ENCODE peak calls at places on chromosome X, in nine cellular contexts. One of them, this sample, is unnamed.
A peak's percentile ranks its signal among the peaks of the same experiment; 100 is the strongest.

GRCh38 chrX:19291086-19291485 is 52.6 kb upstream of the PDHA1 start:
- DNase-seq in HCT116: no peak
- DNase-seq in WTC11: no peak
- DNase-seq in NB4: no peak
- DNase-seq in K562: no peak
- DNase-seq in SK-N-SH: no peak
- DNase-seq in H1: no peak
- DNase-seq in A549: no peak
- DNase-seq in GM12878: no peak
- DNase-seq in this sample: no peak

GRCh38 chrX:14409341-14409740 is 120.0 kb upstream of the GLRA2 start:
- DNase-seq in HCT116: no peak
- DNase-seq in WTC11: no peak
- DNase-seq in NB4: no peak
- DNase-seq in K562: no peak
- DNase-seq in SK-N-SH: no peak
- DNase-seq in H1: no peak
- DNase-seq in A549: no peak
- DNase-seq in GM12878: no peak
- DNase-seq in this sample: peak; percentile 40

GRCh38 chrX:110012818-110013484 is 10.0 kb downstream of the TMEM164 start:
- DNase-seq in HCT116: no peak
- DNase-seq in WTC11: no peak
- DNase-seq in NB4: no peak
- DNase-seq in K562: no peak
- DNase-seq in SK-N-SH: no peak
- DNase-seq in H1: no peak
- DNase-seq in A549: no peak
- DNase-seq in GM12878: no peak
- DNase-seq in this sample: no peak

GRCh38 chrX:14832151-14832550 is 40.7 kb downstream of the FANCB start:
- DNase-seq in HCT116: no peak
- DNase-seq in WTC11: no peak
- DNase-seq in NB4: no peak
- DNase-seq in K562: no peak
- DNase-seq in SK-N-SH: no peak
- DNase-seq in H1: no peak
- DNase-seq in A549: no peak
- DNase-seq in GM12878: no peak
- DNase-seq in this sample: no peak

GRCh38 chrX:149151805-149152757 is 353.0 kb downstream of the IDS start:
- DNase-seq in HCT116: no peak
- DNase-seq in WTC11: no peak
- DNase-seq in NB4: peak; percentile 14
- DNase-seq in K562: no peak
- DNase-seq in SK-N-SH: no peak
- DNase-seq in H1: no peak
- DNase-seq in A549: no peak
- DNase-seq in GM12878: peak; percentile 24
- DNase-seq in this sample: no peak

GRCh38 chrX:84155938-84156337 is 32.1 kb downstream of the RPS6KA6 start:
- DNase-seq in HCT116: no peak
- DNase-seq in WTC11: no peak
- DNase-seq in NB4: no peak
- DNase-seq in K562: no peak
- DNase-seq in SK-N-SH: no peak
- DNase-seq in H1: no peak
- DNase-seq in A549: no peak
- DNase-seq in GM12878: no peak
- DNase-seq in this sample: no peak

GRCh38 chrX:14032383-14032782 is 2.7 kb upstream of the GEMIN8 start:
- DNase-seq in HCT116: no peak
- DNase-seq in WTC11: peak; percentile 15
- DNase-seq in NB4: peak; percentile 70
- DNase-seq in K562: peak; percentile 70
- DNase-seq in SK-N-SH: peak; percentile 55
- DNase-seq in H1: no peak
- DNase-seq in A549: peak; percentile 23
- DNase-seq in GM12878: no peak
- DNase-seq in this sample: peak; percentile 13

GRCh38 chrX:107205770-107206696 is at the start of the genes DNAAF6 and NUP62CL:
- DNase-seq in HCT116: peak; percentile 80
- DNase-seq in WTC11: peak; percentile 82
- DNase-seq in NB4: no peak
- DNase-seq in K562: peak; percentile 93
- DNase-seq in SK-N-SH: peak; percentile 77
- DNase-seq in H1: peak; percentile 75
- DNase-seq in A549: peak; percentile 82
- DNase-seq in GM12878: peak; percentile 28
- DNase-seq in this sample: peak; percentile 81

GRCh38 chrX:19334945-19335626 is 8.6 kb upstream of the PDHA1 start:
- DNase-seq in HCT116: peak; percentile 40
- DNase-seq in WTC11: peak; percentile 24
- DNase-seq in NB4: peak; percentile 82
- DNase-seq in K562: peak; percentile 59
- DNase-seq in SK-N-SH: no peak
- DNase-seq in H1: no peak
- DNase-seq in A549: peak; percentile 39
- DNase-seq in GM12878: peak; percentile 15
- DNase-seq in this sample: peak; percentile 75

GRCh38 chrX:33211356-33212254 is at the start of gene DMD:
- DNase-seq in HCT116: no peak
- DNase-seq in WTC11: no peak
- DNase-seq in NB4: no peak
- DNase-seq in K562: no peak
- DNase-seq in SK-N-SH: no peak
- DNase-seq in H1: no peak
- DNase-seq in A549: no peak
- DNase-seq in GM12878: no peak
- DNase-seq in this sample: peak; percentile 1

GRCh38 chrX:104913348-104913747 is 307.1 kb downstream of the TEX13A start:
- DNase-seq in HCT116: no peak
- DNase-seq in WTC11: no peak
- DNase-seq in NB4: peak; percentile 2
- DNase-seq in K562: peak; percentile 0
- DNase-seq in SK-N-SH: peak; percentile 8
- DNase-seq in H1: no peak
- DNase-seq in A549: no peak
- DNase-seq in GM12878: no peak
- DNase-seq in this sample: peak; percentile 1

GRCh38 chrX:40097492-40098263 is at the start of gene BCOR:
- DNase-seq in HCT116: no peak
- DNase-seq in WTC11: peak; percentile 60
- DNase-seq in NB4: peak; percentile 86
- DNase-seq in K562: peak; percentile 89
- DNase-seq in SK-N-SH: peak; percentile 79
- DNase-seq in H1: no peak
- DNase-seq in A549: peak; percentile 34
- DNase-seq in GM12878: no peak
- DNase-seq in this sample: no peak

DNA sequence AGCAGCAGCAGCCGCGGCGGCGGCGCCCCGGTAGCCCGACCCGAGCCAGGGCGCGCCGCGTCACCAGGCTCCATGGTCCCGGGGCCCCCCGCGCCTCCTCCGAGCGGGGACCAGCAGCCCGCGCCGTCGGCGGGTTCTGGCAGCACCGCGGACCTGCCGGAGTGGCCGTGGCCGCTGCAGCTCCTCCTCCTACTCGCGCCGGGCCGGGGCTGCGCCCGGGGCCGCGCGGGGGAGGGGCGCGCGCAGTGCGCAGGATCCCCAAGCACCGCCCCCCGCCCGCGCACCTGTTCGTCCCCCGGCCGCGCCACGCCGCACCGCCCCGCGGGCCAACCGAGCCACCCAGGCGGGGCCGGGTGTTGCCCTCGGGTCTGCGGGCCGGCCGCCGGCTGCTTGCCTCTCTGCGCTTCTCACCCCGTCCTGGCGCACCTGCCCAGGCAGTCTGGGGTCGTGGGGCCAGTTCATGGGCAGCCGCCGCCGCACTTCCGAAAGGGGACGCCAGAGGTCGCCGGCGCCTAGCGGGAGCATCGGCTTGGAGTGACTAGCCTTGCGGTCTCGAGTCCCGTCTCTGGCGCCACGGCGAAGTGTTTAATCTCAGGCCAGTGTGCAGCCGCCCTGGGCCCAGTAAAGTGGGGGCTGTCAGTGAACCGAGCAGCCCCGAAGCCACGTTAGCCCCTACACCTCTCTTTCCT is at the start of gene SLC9A7:
- DNase-seq in HCT116: peak; percentile 59
- DNase-seq in WTC11: peak; percentile 84
- DNase-seq in NB4: peak; percentile 84
- DNase-seq in K562: peak; percentile 68
- DNase-seq in SK-N-SH: peak; percentile 80
- DNase-seq in H1: peak; percentile 53
- DNase-seq in A549: peak; percentile 55
- DNase-seq in GM12878: peak; percentile 33
- DNase-seq in this sample: peak; percentile 52
- TF ChIP-seq MAX in HCT116: peak; percentile 14
- TF ChIP-seq MAX in WTC11: no peak
- TF ChIP-seq MAX in NB4: peak; percentile 6
- TF ChIP-seq MAX in K562: no peak
- TF ChIP-seq MAX in SK-N-SH: peak; percentile 49
- TF ChIP-seq MAX in H1: peak; percentile 27
- TF ChIP-seq MAX in A549: peak; percentile 54
- TF ChIP-seq MAX in GM12878: no peak
- TF ChIP-seq MAX in this sample: no peak

DNA sequence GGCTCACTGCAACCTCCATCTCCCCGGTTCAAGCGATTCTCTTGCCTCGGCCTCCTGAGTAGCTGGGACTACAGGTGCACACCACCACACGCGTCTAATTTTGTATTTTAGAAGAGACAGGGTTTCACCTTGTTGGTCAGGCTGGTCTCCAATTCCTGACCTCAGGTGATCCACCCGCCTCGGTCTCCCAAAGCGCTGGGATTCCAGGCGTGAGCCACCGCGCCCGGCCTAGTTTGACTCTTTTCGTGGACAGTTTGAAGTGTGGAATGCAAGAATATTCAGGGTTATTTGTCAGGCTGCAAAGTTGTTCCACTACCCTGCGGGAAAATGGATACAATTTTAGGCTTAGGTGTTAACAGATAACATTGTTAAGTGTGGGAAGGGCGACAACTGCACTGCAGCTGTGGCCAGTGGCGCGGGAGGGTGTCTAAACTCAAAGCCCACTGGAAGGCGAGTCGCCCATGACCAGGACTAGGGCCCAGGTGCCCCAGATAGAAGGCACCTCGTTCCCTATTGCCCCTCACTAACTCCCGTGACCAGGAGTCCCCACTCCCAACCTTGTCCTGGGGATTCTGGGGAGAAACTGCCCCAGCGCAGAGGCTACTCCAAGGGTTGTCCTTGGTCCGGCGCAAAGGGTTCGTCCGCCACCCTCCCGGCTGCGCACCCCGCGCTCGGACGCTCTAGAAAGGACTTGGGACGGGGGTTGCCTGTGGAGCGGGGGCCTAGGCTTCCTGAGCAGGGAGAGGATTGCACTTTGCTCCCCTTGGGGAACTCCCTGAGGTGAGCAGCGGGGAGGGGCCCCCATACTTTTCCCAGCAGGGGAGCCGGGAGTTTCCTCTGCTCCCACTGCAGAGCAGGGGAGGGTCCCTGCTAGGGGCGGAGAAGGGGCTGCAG is 1.1 kb upstream of the CD99 start:
- DNase-seq in HCT116: no peak
- DNase-seq in WTC11: peak; percentile 30
- DNase-seq in NB4: no peak
- DNase-seq in K562: no peak
- DNase-seq in SK-N-SH: peak; percentile 39
- DNase-seq in H1: no peak
- DNase-seq in A549: no peak
- DNase-seq in GM12878: no peak
- DNase-seq in this sample: peak; percentile 78
- TF ChIP-seq MAX in HCT116: no peak
- TF ChIP-seq MAX in WTC11: no peak
- TF ChIP-seq MAX in NB4: no peak
- TF ChIP-seq MAX in K562: no peak
- TF ChIP-seq MAX in SK-N-SH: no peak
- TF ChIP-seq MAX in H1: no peak
- TF ChIP-seq MAX in A549: no peak
- TF ChIP-seq MAX in GM12878: no peak
- TF ChIP-seq MAX in this sample: no peak

GRCh38 chrX:77899081-77899828 is at the start of gene COX7B:
- DNase-seq in HCT116: peak; percentile 94
- DNase-seq in WTC11: peak; percentile 46
- DNase-seq in NB4: peak; percentile 94
- DNase-seq in K562: peak; percentile 94
- DNase-seq in SK-N-SH: peak; percentile 70
- DNase-seq in H1: peak; percentile 43
- DNase-seq in A549: peak; percentile 72
- DNase-seq in GM12878: peak; percentile 92
- DNase-seq in this sample: peak; percentile 96

GRCh38 chrX:77901506-77901905 is 2.2 kb downstream of the COX7B start:
- DNase-seq in HCT116: no peak
- DNase-seq in WTC11: no peak
- DNase-seq in NB4: no peak
- DNase-seq in K562: no peak
- DNase-seq in SK-N-SH: no peak
- DNase-seq in H1: no peak
- DNase-seq in A549: no peak
- DNase-seq in GM12878: no peak
- DNase-seq in this sample: no peak

GRCh38 chrX:77894921-77895886 is at the start of gene MAGT1:
- DNase-seq in HCT116: peak; percentile 92
- DNase-seq in WTC11: peak; percentile 86
- DNase-seq in NB4: peak; percentile 96
- DNase-seq in K562: peak; percentile 96
- DNase-seq in SK-N-SH: peak; percentile 86
- DNase-seq in H1: peak; percentile 82
- DNase-seq in A549: peak; percentile 84
- DNase-seq in GM12878: peak; percentile 90
- DNase-seq in this sample: peak; percentile 94

DNA sequence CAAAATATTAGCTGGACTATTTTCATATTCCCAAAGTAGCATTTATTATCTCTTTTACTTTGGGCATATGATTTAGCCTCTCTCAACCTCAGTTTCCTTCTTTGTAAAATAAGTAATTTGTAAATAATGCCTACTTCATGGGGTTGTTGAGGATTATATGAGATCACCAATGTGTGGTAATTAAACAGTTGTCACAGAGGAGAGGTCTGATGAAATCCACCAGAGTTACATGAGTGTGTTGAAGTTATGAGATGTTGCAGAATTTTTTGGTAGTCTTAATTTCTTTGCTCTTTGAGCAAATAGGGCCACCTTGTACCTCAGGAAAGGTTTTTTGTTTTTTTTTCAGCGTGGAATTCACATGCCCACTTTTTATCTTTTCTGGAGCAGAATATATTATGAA is 1.4 kb downstream of the COX7B start:
- DNase-seq in HCT116: no peak
- DNase-seq in WTC11: no peak
- DNase-seq in NB4: peak; percentile 48
- DNase-seq in K562: no peak
- DNase-seq in SK-N-SH: no peak
- DNase-seq in H1: no peak
- DNase-seq in A549: no peak
- DNase-seq in GM12878: no peak
- DNase-seq in this sample: no peak
- TF ChIP-seq MAX in HCT116: no peak
- TF ChIP-seq MAX in WTC11: no peak
- TF ChIP-seq MAX in NB4: no peak
- TF ChIP-seq MAX in K562: no peak
- TF ChIP-seq MAX in SK-N-SH: no peak
- TF ChIP-seq MAX in H1: no peak
- TF ChIP-seq MAX in A549: no peak
- TF ChIP-seq MAX in GM12878: no peak
- TF ChIP-seq MAX in this sample: no peak

GRCh38 chrX:134603806-134604700 is 54.2 kb downstream of the PLAC1 start:
- DNase-seq in HCT116: peak; percentile 71
- DNase-seq in WTC11: no peak
- DNase-seq in NB4: no peak
- DNase-seq in K562: no peak
- DNase-seq in SK-N-SH: no peak
- DNase-seq in H1: no peak
- DNase-seq in A549: peak; percentile 73
- DNase-seq in GM12878: no peak
- DNase-seq in this sample: no peak
- TF ChIP-seq MAX in HCT116: peak; percentile 52
- TF ChIP-seq MAX in WTC11: no peak
- TF ChIP-seq MAX in NB4: no peak
- TF ChIP-seq MAX in K562: no peak
- TF ChIP-seq MAX in SK-N-SH: peak; percentile 76
- TF ChIP-seq MAX in H1: no peak
- TF ChIP-seq MAX in A549: peak; percentile 44
- TF ChIP-seq MAX in GM12878: no peak
- TF ChIP-seq MAX in this sample: no peak